ENCODE peak calls at places on chromosomes 3 and 15, in four cellular contexts. U is adrenal gland, T is Peyer's patch, M is A549. R is an unnamed sample. For H3K9me3, the result is how much of the 10 kb centered on the place peaks cover.

GRCh38 chr3:146530609-146531008 is 13.8 kb downstream of the PLSCR1 start:
- DNase-seq in U (no peak), M (no peak), T (no peak), R (no peak)

GRCh38 chr3:150132101-150132749 is 161.5 kb upstream of the PFN2 start:
- DNase-seq in U (no peak), T (no peak), M (no peak), R (no peak)

GRCh38 chr15:59298255-59298856 is 74.3 kb downstream of the MYO1E start:
- DNase-seq in T (peak), U (no peak), M (no peak), R (no peak)

GRCh38 chr3:41037651-41038334 is 161.5 kb upstream of the CTNNB1 start:
- DNase-seq in M (no peak), U (no peak), T (no peak), R (no peak)

GRCh38 chr3:123286308-123287023 is 84.7 kb downstream of the SEC22A start:
- DNase-seq in U (peak), T (no peak), M (peak), R (peak)

GRCh38 chr15:70031680-70032079 is 66.0 kb downstream of the TLE3 start:
- DNase-seq in T (no peak), M (no peak), U (no peak), R (no peak)

GRCh38 chr15:74828835-74829234 is 2.4 kb downstream of the CPLX3 start:
- DNase-seq in U (no peak), T (no peak), M (no peak), R (no peak)

GRCh38 chr15:100686021-100686724 is 83.8 kb downstream of the ASB7 start:
- DNase-seq in U (peak), M (no peak), T (no peak), R (no peak)

GRCh38 chr15:51311510-51311909 is 26.9 kb downstream of the CYP19A1 start:
- DNase-seq in M (no peak), T (no peak), U (no peak), R (no peak)

GRCh38 chr15:98889930-98890695 is 117.5 kb downstream of the PGPEP1L start:
- DNase-seq in U (no peak), M (no peak), T (no peak), R (no peak)

GRCh38 chr3:58271901-58272501 is 34.0 kb upstream of the RPP14 start:
- DNase-seq in M (peak), U (peak), T (no peak), R (no peak)

GRCh38 chr3:159866201-159866746 is 122.4 kb upstream of the IL12A start:
- DNase-seq in M (no peak), U (no peak), T (no peak), R (no peak)

GRCh38 chr3:59818033-59818936 is 768.5 kb upstream of the CFAP20DC start:
- DNase-seq in U (peak), T (no peak), M (peak), R (no peak)

DNA sequence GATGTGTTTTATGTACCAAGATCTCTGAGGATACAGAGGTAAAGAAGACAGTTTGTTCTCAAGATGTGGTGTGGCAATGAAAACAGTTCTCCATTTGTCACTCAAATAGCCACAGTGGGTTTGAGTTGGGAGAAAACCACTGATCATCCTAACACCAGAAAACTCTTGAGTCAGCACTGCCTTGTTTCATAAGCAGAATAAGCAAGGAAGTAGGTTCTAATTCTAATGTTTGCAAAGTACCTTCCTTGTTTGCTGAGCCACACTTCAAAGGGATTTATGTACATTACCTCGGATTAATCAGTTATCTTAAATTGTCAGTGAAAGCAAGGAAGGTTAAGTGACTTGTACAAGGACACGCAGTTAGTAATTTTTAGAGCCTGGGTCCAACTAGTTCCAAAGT is 107.8 kb upstream of the BOC start:
- DNase-seq in U (no peak), T (no peak), M (no peak), R (no peak)
- H3K27ac ChIP-seq in U (no peak), T (no peak), M (peak), R (no peak)

DNA sequence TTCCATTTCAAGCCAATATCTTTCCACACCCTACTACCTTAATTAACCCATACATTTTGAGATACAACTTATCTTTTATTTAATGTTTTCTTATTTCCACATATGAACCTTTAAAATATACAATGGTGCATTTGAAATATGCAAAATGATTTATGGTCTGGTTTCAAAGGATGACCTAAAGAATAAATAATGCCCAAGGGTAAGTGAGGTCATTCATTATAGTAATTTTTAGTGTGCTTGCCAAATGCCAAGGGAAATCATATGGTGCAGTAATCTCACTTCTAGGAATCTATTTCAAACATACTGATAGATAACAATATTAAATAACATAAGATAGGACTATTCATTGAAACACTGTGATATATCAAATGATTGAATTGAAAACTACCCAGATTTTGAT is 1055.4 kb downstream of the AGBL1 start:
- DNase-seq in M (no peak), T (no peak), U (no peak), R (no peak)
- H3K9me3 ChIP-seq in M (under half), T (under half), U (under half), R (under half)

GRCh38 chr3:15324335-15324734 is 8.1 kb downstream of the SH3BP5 start:
- DNase-seq in U (peak), T (no peak), M (no peak), R (no peak)
- H3K27ac ChIP-seq in U (no peak), T (no peak), M (no peak), R (no peak)

GRCh38 chr3:128851601-128852000 is 27.8 kb upstream of the ACAD9 start:
- DNase-seq in M (no peak), U (no peak), T (no peak), R (no peak)

GRCh38 chr3:128853826-128854225 is 25.6 kb upstream of the ACAD9 start:
- DNase-seq in M (no peak), T (no peak), U (no peak), R (no peak)

GRCh38 chr3:128858167-128858566 is 21.3 kb upstream of the ACAD9 start:
- DNase-seq in U (no peak), T (no peak), M (no peak), R (no peak)

GRCh38 chr3:128854382-128854939 is 25.0 kb upstream of the ACAD9 start:
- DNase-seq in M (no peak), T (no peak), U (peak), R (no peak)

DNA sequence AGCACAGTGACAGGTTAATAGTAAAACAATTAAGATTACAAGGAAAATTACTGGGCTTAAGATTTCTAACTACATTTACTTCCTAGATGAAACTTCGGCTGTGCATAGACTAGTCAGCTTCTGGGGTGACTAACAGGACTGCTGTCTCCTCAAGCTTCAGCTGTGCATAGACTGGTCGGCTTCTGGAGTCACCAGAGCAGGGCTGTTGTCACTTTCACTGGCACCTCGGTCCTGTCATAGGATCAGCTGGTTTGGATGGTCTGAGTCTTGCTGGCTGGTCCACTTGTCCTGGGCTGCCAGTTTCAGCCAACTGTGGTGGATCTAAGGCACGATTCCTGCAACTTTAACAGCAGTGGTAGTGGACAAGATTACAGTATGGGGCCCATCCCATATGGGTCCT is 23.8 kb upstream of the ACAD9 start:
- DNase-seq in M (no peak), T (no peak), U (no peak), R (no peak)
- H3K9me3 ChIP-seq in M (under half), T (under half), U (under half), R (under half)

DNA sequence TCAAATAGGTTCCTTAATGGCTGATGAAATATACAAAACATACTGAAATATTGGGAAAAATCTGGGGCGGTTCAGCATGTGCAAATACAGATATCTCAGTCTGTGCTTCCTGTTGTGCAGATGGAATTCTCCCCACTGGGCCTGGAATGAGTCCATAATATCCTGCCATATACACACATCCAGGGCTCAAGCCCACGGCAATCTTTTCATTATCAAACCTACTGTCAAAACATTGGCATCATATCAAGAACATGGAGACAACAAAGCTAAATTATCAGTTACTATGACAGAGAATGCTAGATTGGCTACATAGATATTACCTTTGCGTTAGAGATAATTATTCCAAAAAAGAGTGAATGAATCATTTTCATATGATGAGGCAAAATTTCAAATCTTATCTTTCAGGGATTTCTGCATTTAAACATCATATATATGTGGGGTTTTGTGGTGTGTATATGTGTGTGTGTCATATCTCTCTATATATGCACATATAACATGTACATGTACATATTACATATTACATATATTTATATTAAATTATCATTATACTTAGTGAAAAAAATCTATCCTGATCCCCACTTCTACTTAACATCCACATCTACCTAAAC is 713.3 kb downstream of the GBE1 start:
- DNase-seq in T (no peak), M (no peak), U (no peak), R (no peak)
- H3K27ac ChIP-seq in T (no peak), M (no peak), U (no peak), R (no peak)

GRCh38 chr15:25062551-25063430 is 108.0 kb downstream of the SNRPN start:
- DNase-seq in U (peak), M (no peak), T (no peak), R (no peak)
- H3K9me3 ChIP-seq in U (half or more), M (half or more), T (half or more), R (under half)

DNA sequence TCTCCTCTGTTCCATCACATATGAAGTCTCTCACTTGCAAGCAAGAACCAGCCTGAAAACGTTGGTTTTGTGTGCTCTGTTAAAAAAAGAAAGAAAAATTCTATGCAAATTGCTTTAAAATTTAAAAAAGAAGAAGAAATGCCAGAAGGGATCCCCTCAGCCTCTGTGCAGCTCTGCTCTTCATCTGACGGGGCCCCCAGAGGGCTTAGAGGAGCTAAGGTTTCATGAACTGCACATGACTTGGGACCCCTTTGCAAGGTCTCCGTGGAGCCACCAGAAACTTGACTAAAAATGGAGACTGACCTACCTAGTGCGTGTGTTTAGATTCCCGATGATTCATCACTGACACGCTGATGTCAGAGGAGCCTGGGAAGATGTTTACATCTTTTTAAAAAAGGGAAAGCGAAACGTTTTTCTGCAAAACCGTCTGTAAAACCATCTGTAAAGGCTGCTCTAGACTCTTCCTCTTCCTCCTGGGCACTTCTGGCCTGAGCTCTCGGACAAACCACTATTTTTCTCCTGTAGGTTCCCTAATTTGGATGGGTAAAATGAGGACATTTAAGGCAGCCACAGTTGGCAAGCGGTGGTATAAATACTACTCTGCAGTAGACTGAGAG is 67.1 kb upstream of the POLG start:
- DNase-seq in M (peak), T (no peak), U (no peak), R (no peak)
- H3K27ac ChIP-seq in M (no peak), T (no peak), U (no peak), R (no peak)

R was measured in CD4-positive, alpha-beta memory T cell.